ENCODE peak calls at places on chromosomes 13 and 19, in four cellular contexts. U is activated T-helper 9 cell treated with anti-CD3 and anti-CD28 coated beads, Interleukin-2, amount 50 U/mL, for 16 hours; V is NT2/D1; Q is activated naive CD8-positive, alpha-beta T cell treated with anti-CD3 and anti-CD28 coated beads for 36 hours. C is an unnamed sample.

GRCh38 chr13:24124789-24125476 is 35.6 kb upstream of the SPATA13 start:
- DNase-seq in U (no peak), V (no peak), Q (no peak), C (peak)

GRCh38 chr19:1293782-1294621 is 8.3 kb downstream of the EFNA2 start:
- DNase-seq in V (no peak), Q (no peak), U (no peak), C (no peak)

GRCh38 chr13:73721571-73721970 is 412.6 kb downstream of the KLF12 start:
- DNase-seq in Q (no peak), V (no peak), U (no peak), C (no peak)

GRCh38 chr19:10070730-10071446 is 15.2 kb upstream of the SHFL start:
- DNase-seq in Q (no peak), U (no peak), V (no peak), C (no peak)

GRCh38 chr19:47786566-47786965 is 8.1 kb downstream of the SELENOW start:
- DNase-seq in U (no peak), V (no peak), Q (no peak), C (no peak)

GRCh38 chr19:3108775-3109174 is 14.6 kb downstream of the GNA11 start:
- DNase-seq in V (peak), Q (peak), U (peak), C (peak)

GRCh38 chr13:28493740-28494536 is 990 bp downstream of the FLT1 start:
- DNase-seq in V (no peak), U (no peak), Q (peak), C (peak)

GRCh38 chr19:4352701-4353121 is 9.3 kb downstream of the MPND start:
- DNase-seq in U (no peak), Q (peak), V (peak), C (peak)

GRCh38 chr19:51572908-51573307 is 1.8 kb downstream of the ZNF175 start:
- DNase-seq in U (no peak), V (no peak), Q (no peak), C (no peak)

GRCh38 chr13:100597253-100597652 is 8.7 kb upstream of the GGACT start:
- DNase-seq in V (no peak), Q (no peak), U (no peak), C (no peak)

GRCh38 chr13:46035066-46035465 is 17.5 kb downstream of the ZC3H13 start:
- DNase-seq in V (no peak), Q (no peak), U (no peak), C (no peak)

GRCh38 chr13:58999851-59000250 is 1163.9 kb downstream of the DIAPH3 start:
- DNase-seq in V (no peak), Q (no peak), U (no peak), C (no peak)

GRCh38 chr19:7988307-7988706 is 17.1 kb downstream of the ELAVL1 start:
- DNase-seq in U (no peak), V (no peak), Q (no peak), C (no peak)

GRCh38 chr13:98761126-98761978 is 8.9 kb upstream of the SLC15A1 start:
- DNase-seq in V (no peak), Q (no peak), U (no peak), C (peak)

GRCh38 chr13:47256618-47257017 is 359.8 kb upstream of the HTR2A start:
- DNase-seq in Q (no peak), U (no peak), V (no peak), C (no peak)

GRCh38 chr13:92172191-92172590 is 773.8 kb downstream of the GPC5 start:
- DNase-seq in V (no peak), Q (no peak), U (no peak), C (no peak)

GRCh38 chr19:28289294-28290063 is 923.5 kb downstream of the UQCRFS1 start:
- DNase-seq in U (no peak), Q (no peak), V (no peak), C (no peak)

GRCh38 chr19:18464646-18465045 is 26.7 kb upstream of the ISYNA1 start:
- DNase-seq in V (no peak), Q (no peak), U (no peak), C (no peak)

GRCh38 chr19:51796195-51796679 is 1.3 kb downstream of the FPR3 start:
- DNase-seq in Q (no peak), U (no peak), V (no peak), C (no peak)

GRCh38 chr19:44072543-44073401 is 813 bp downstream of the ZNF284 start:
- DNase-seq in Q (no peak), V (no peak), U (no peak), C (peak)

GRCh38 chr19:48676887-48677286 is 4.1 kb upstream of the NTN5 start:
- DNase-seq in U (no peak), V (no peak), Q (no peak), C (no peak)

GRCh38 chr13:99617474-99618255 is 116.4 kb downstream of the TM9SF2 start:
- DNase-seq in Q (no peak), U (no peak), V (no peak), C (no peak)

GRCh38 chr19:1310853-1311180 is 25.1 kb downstream of the EFNA2 start:
- DNase-seq in V (no peak), Q (no peak), U (no peak), C (no peak)

GRCh38 chr13:53783466-53783865 is 754.9 kb downstream of the OLFM4 start:
- DNase-seq in U (no peak), Q (no peak), V (no peak), C (no peak)

GRCh38 chr13:98539655-98540054 is 37.3 kb downstream of the STK24 start:
- DNase-seq in U (no peak), V (no peak), Q (no peak), C (no peak)

GRCh38 chr13:108834193-108834592 is 204.8 kb downstream of the MYO16 start:
- DNase-seq in V (peak), Q (no peak), U (no peak), C (no peak)

GRCh38 chr13:62046512-62046911 is 630.9 kb upstream of the PCDH20 start:
- DNase-seq in Q (no peak), V (no peak), U (no peak), C (no peak)

GRCh38 chr19:40414536-40415535 is 1.7 kb upstream of the PRX start:
- DNase-seq in Q (no peak), V (no peak), U (no peak), C (no peak)

C was measured in GM20000.